ENCODE peak calls at places on chromosomes 6 and 20, in seven cellular contexts. C, L, U, O, M, K and G are unnamed samples.

GRCh38 chr20:63566395-63567131 is 7.5 kb downstream of the HELZ2 start:
- DNase-seq in U (no peak), C (no peak), K (no peak), O (no peak), M (no peak), L (no peak), G (no peak)

GRCh38 chr20:60512436-60512835 is 554.2 kb downstream of the CDH26 start:
- DNase-seq in U (peak), M (no peak), L (peak), C (no peak), O (peak), K (peak), G (peak)

GRCh38 chr20:49951160-49951559 is 15.0 kb downstream of the RNF114 start:
- DNase-seq in U (no peak), C (no peak), O (no peak), L (peak), M (no peak), K (no peak), G (no peak)

GRCh38 chr20:20212675-20213096 is 155.2 kb upstream of the INSM1 start:
- DNase-seq in M (no peak), L (no peak), U (no peak), O (no peak), C (no peak), K (no peak), G (no peak)

GRCh38 chr6:163285689-163286088 is 128.8 kb upstream of the QKI start:
- DNase-seq in O (no peak), K (no peak), L (no peak), C (no peak), M (no peak), U (no peak), G (peak)

GRCh38 chr6:43628392-43629103 is 516 bp downstream of the GTPBP2 start:
- DNase-seq in M (peak), C (peak), O (no peak), U (peak), L (peak), K (peak), G (no peak)

GRCh38 chr6:4901256-4902061 is 102.4 kb downstream of the RPP40 start:
- DNase-seq in O (no peak), K (no peak), U (no peak), L (no peak), C (no peak), M (no peak), G (no peak)

GRCh38 chr6:166771701-166772100 is 144.7 kb upstream of the RPS6KA2 start:
- DNase-seq in C (no peak), O (no peak), L (no peak), M (no peak), K (no peak), U (peak), G (no peak)

GRCh38 chr20:9028419-9028818 is 40.5 kb upstream of the PLCB4 start:
- DNase-seq in C (no peak), U (no peak), O (no peak), M (peak), K (no peak), L (no peak), G (no peak)

GRCh38 chr6:69801711-69802110 is 4.9 kb upstream of the LMBRD1 start:
- DNase-seq in L (no peak), M (no peak), U (no peak), K (no peak), O (no peak), C (no peak), G (no peak)

GRCh38 chr6:42163941-42164340 is 9.2 kb upstream of the GUCA1A start:
- DNase-seq in O (no peak), C (no peak), U (no peak), K (no peak), M (no peak), L (no peak), G (no peak)

GRCh38 chr6:104625536-104625935 is 234.2 kb downstream of the HACE1 start:
- DNase-seq in L (peak), O (no peak), M (no peak), C (no peak), U (peak), K (peak), G (no peak)

GRCh38 chr6:6332240-6332639 is 11.8 kb upstream of the F13A1 start:
- DNase-seq in U (no peak), M (no peak), K (no peak), O (no peak), C (no peak), L (no peak), G (no peak)

GRCh38 chr6:125752773-125753172 is 3.3 kb downstream of the HEY2 start:
- DNase-seq in L (no peak), U (no peak), K (no peak), M (no peak), C (no peak), O (no peak), G (no peak)

GRCh38 chr20:60087563-60088105 is 129.4 kb downstream of the CDH26 start:
- DNase-seq in C (no peak), K (no peak), M (no peak), U (no peak), L (no peak), O (no peak), G (no peak)

GRCh38 chr6:1797801-1798200 is 188.1 kb downstream of the FOXC1 start:
- DNase-seq in L (peak), U (no peak), M (no peak), K (no peak), C (no peak), O (no peak), G (no peak)

GRCh38 chr6:142786476-142786875 is 158.5 kb downstream of the HIVEP2 start:
- DNase-seq in M (no peak), C (no peak), K (no peak), O (no peak), U (no peak), L (peak), G (no peak)

GRCh38 chr6:6362051-6362450 is 41.6 kb upstream of the F13A1 start:
- DNase-seq in M (no peak), C (no peak), L (peak), O (no peak), K (no peak), U (no peak), G (no peak)

GRCh38 chr6:3325210-3325609 is 66.5 kb downstream of the PSMG4 start:
- DNase-seq in C (no peak), O (peak), U (peak), L (peak), M (no peak), K (no peak), G (no peak)

GRCh38 chr20:45993197-45993951 is 15.3 kb upstream of the MMP9 start:
- DNase-seq in L (peak), K (peak), M (no peak), O (no peak), U (no peak), C (peak), G (no peak)

GRCh38 chr6:26597821-26598220 is 1.1 kb downstream of the ABT1 start:
- DNase-seq in O (no peak), U (no peak), M (peak), C (no peak), L (no peak), K (no peak), G (no peak)

GRCh38 chr20:63752411-63753101 is 13.0 kb downstream of the SLC2A4RG start:
- DNase-seq in U (no peak), O (no peak), L (no peak), M (peak), C (no peak), K (no peak), G (no peak)

GRCh38 chr6:159830481-159831372 is 30.7 kb downstream of the PNLDC1 start:
- DNase-seq in C (no peak), L (no peak), U (no peak), K (no peak), O (no peak), M (no peak), G (no peak)

GRCh38 chr20:64166712-64167615 is 2.7 kb downstream of the MYT1 start:
- DNase-seq in K (no peak), C (no peak), M (no peak), L (no peak), U (no peak), O (no peak), G (no peak)

DNA sequence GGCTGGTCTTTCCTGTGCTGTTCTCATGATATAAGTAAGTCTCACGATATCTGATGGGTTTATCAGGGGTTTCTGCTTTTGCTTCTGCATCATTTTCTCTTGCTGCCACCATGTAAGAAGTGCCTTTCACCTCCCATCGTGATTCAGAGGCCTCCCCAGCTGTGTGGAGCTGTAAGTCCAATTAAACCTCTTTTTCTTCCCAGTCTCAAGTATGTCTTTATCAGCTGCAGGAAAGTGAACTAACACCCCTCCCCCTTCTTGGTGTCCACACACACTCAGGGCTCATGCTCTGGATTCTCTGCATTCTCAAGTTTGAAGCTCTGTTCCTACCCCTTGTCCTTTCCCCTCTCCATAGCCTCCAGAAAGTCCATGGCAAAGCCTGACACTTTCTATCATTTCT is 107.1 kb downstream of the THBS2 start:
- DNase-seq in O (no peak), U (no peak), L (no peak), K (no peak), M (no peak), C (no peak), G (no peak)
- H3K27ac ChIP-seq in O (peak), U (peak), L (no peak), K (no peak), M (no peak), C (no peak), G (no peak)

GRCh38 chr6:106628658-106629102 is 618 bp downstream of the RTN4IP1 start:
- DNase-seq in K (no peak), M (peak), O (no peak), L (no peak), C (no peak), U (no peak), G (no peak)
- H3K27ac ChIP-seq in K (no peak), M (peak), O (no peak), L (peak), C (peak), U (peak), G (no peak)

GRCh38 chr6:30570760-30571084 is 520 bp upstream of the ABCF1 start:
- DNase-seq in C (no peak), O (no peak), M (no peak), U (no peak), L (no peak), K (no peak), G (peak)
- H3K27ac ChIP-seq in C (no peak), O (peak), M (peak), U (peak), L (peak), K (peak), G (peak)

GRCh38 chr20:12977634-12978394 is 31.0 kb upstream of the SPTLC3 start:
- DNase-seq in C (no peak), M (no peak), K (no peak), L (no peak), O (no peak), U (no peak), G (no peak)
- H3K27ac ChIP-seq in C (no peak), M (no peak), K (no peak), L (no peak), O (no peak), U (no peak), G (no peak)

DNA sequence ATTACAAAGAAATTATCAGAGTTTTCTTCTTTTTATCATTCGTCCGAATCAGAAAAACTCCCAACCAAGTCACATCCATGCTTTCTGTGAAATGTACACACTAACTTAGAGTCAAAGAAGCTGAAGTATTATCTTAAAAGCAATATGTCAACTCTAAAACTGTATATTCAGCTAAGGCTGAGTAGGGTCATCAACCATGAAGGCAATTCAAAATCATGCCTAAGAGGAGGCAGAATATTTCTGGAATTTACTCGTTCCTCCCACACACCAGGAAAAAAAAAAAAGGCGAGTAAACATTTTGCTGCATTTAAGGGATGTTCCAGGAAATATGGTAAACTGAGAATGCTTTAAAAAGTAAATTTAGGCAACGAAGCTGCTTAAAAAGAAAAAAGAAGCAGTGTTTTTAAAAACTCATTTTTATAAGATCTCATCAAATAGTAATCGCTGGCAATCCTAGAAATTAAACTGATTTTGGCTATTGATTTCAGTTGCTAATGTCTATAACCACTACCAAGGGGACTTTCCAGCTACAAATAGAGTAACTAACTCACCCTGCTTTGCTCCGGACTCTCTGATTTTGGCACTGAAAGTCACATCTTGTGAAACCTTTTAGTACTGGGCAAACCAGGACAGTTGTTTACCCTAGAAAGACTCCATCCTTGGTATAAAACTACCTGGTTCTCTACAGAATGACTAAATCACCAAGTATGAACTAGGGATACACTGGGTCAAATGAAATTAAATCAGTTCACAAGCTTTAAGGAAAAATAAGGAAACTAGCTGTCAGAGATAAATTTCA is 82.8 kb downstream of the MBOAT1 start:
- DNase-seq in U (no peak), L (no peak), O (no peak), C (no peak), K (no peak), M (no peak), G (no peak)
- H3K27ac ChIP-seq in U (no peak), L (no peak), O (no peak), C (no peak), K (no peak), M (no peak), G (no peak)

GRCh38 chr6:157645201-157645795 is 177.7 kb upstream of the SNX9 start:
- DNase-seq in M (no peak), K (no peak), U (no peak), C (no peak), O (no peak), L (no peak), G (no peak)
- H3K27ac ChIP-seq in M (no peak), K (no peak), U (no peak), C (no peak), O (no peak), L (no peak), G (no peak)